ENCODE peak calls at places on chromosome 18, in nine cellular contexts. O is spleen, D is HCT116, L is breast epithelium, V is stomach, P is endothelial cell of umbilical vein, U is prostate gland, S is GM12892, Y is K562. C is an unnamed sample.

GRCh38 chr18:3873698-3874495 is 423.9 kb downstream of the TGIF1 start:
- DNase-seq in S (no peak), L (no peak), Y (no peak), P (no peak), D (no peak), O (no peak), V (no peak), U (no peak), C (no peak)

GRCh38 chr18:44638141-44638540 is 42.5 kb upstream of the SETBP1 start:
- DNase-seq in D (no peak), V (no peak), Y (no peak), O (no peak), U (no peak), P (no peak), S (no peak), L (no peak), C (no peak)

GRCh38 chr18:3816601-3817363 is 366.8 kb downstream of the TGIF1 start:
- DNase-seq in V (no peak), L (no peak), Y (no peak), P (peak), U (no peak), S (no peak), D (no peak), O (no peak), C (no peak)

GRCh38 chr18:49016648-49017539 is 66.1 kb upstream of the SMAD7 start:
- DNase-seq in Y (peak), L (peak), O (peak), D (peak), V (peak), U (no peak), P (peak), S (peak), C (peak)

GRCh38 chr18:13809025-13809384 is 14.9 kb upstream of the MC5R start:
- DNase-seq in O (no peak), S (no peak), U (no peak), L (no peak), Y (no peak), P (no peak), D (no peak), V (peak), C (no peak)

GRCh38 chr18:35604369-35604768 is 22.8 kb downstream of the GALNT1 start:
- DNase-seq in S (no peak), O (no peak), U (no peak), P (no peak), V (no peak), L (no peak), Y (no peak), D (no peak), C (no peak)

GRCh38 chr18:47931707-47932103 is 1.2 kb upstream of the SMAD2 start:
- DNase-seq in S (no peak), O (peak), D (no peak), Y (peak), L (peak), P (no peak), U (peak), V (peak), C (no peak)

GRCh38 chr18:52152036-52152435 is 188.0 kb upstream of the DCC start:
- DNase-seq in U (no peak), Y (no peak), V (no peak), D (no peak), P (no peak), L (no peak), S (no peak), O (no peak), C (no peak)

GRCh38 chr18:31679806-31680793 is 4.3 kb downstream of the B4GALT6 start:
- DNase-seq in V (no peak), L (no peak), U (no peak), S (no peak), Y (no peak), D (no peak), P (peak), O (no peak), C (no peak)

GRCh38 chr18:50401888-50402287 is 27.0 kb downstream of the SKA1 start:
- DNase-seq in P (no peak), L (no peak), Y (peak), S (no peak), O (no peak), V (peak), U (no peak), D (no peak), C (no peak)

GRCh38 chr18:55343396-55344073 is 244.5 kb downstream of the TCF4 start:
- DNase-seq in S (no peak), L (no peak), U (no peak), P (peak), O (no peak), V (no peak), D (no peak), Y (peak), C (no peak)

GRCh38 chr18:79410731-79411613 is 15.2 kb downstream of the NFATC1 start:
- DNase-seq in L (no peak), D (no peak), Y (no peak), O (peak), S (no peak), P (no peak), U (no peak), V (no peak), C (no peak)
- TF ChIP-seq POLR2AphosphoS5 in L (no peak), D (no peak), Y (no peak), O (no peak), S (no peak), P (no peak), U (no peak), V (no peak), C (no peak)

GRCh38 chr18:54224379-54225014 is at the start of gene MBD2:
- DNase-seq in L (peak), U (peak), V (peak), P (peak), Y (peak), S (peak), O (peak), D (peak), C (peak)
- TF ChIP-seq POLR2A in L (peak), U (peak), V (no peak), P (peak), Y (no peak), S (peak), O (peak), D (peak), C (no peak)

GRCh38 chr18:54112356-54112755 is 112.1 kb downstream of the MBD2 start:
- DNase-seq in V (no peak), Y (no peak), U (no peak), P (no peak), S (no peak), L (no peak), D (no peak), O (no peak), C (no peak)
- TF ChIP-seq POLR2AphosphoS5 in V (no peak), Y (no peak), U (no peak), P (no peak), S (no peak), L (no peak), D (no peak), O (no peak), C (no peak)

GRCh38 chr18:63155910-63156773 is 163.4 kb downstream of the BCL2 start:
- DNase-seq in P (no peak), U (no peak), O (no peak), Y (no peak), D (no peak), S (no peak), V (no peak), L (no peak), C (no peak)

GRCh38 chr18:63157293-63158011 is 162.1 kb downstream of the BCL2 start:
- DNase-seq in U (no peak), V (no peak), Y (no peak), S (no peak), O (no peak), L (no peak), D (no peak), P (no peak), C (no peak)

GRCh38 chr18:63152791-63153190 is 166.8 kb downstream of the BCL2 start:
- DNase-seq in V (no peak), S (no peak), P (no peak), Y (no peak), O (no peak), L (no peak), D (no peak), U (no peak), C (no peak)

GRCh38 chr18:63154350-63155152 is 165.0 kb downstream of the BCL2 start:
- DNase-seq in O (no peak), L (no peak), S (no peak), P (no peak), Y (no peak), U (no peak), D (no peak), V (no peak), C (no peak)

GRCh38 chr18:63155169-63155852 is 164.3 kb downstream of the BCL2 start:
- DNase-seq in U (peak), L (no peak), O (peak), Y (peak), V (peak), S (no peak), P (peak), D (peak), C (no peak)
- TF ChIP-seq POLR2A in U (no peak), L (no peak), O (no peak), Y (no peak), V (no peak), S (peak), P (no peak), D (no peak), C (peak)

GRCh38 chr18:23629444-23629946 is 33.2 kb downstream of the ANKRD29 start:
- DNase-seq in L (no peak), Y (no peak), U (no peak), O (no peak), V (peak), D (no peak), P (no peak), S (no peak), C (no peak)
- TF ChIP-seq POLR2AphosphoS5 in L (no peak), Y (no peak), U (no peak), O (no peak), V (no peak), D (no peak), P (no peak), S (no peak), C (no peak)

GRCh38 chr18:76822510-76823165 is at the start of gene ZNF236:
- DNase-seq in L (peak), Y (peak), D (no peak), V (peak), O (peak), S (peak), U (peak), P (peak), C (peak)
- TF ChIP-seq POLR2A in L (no peak), Y (no peak), D (peak), V (no peak), O (peak), S (peak), U (peak), P (peak), C (no peak)

GRCh38 chr18:57768557-57769326 is 34.4 kb downstream of the ATP8B1 start:
- DNase-seq in U (no peak), Y (no peak), P (peak), D (no peak), S (no peak), L (no peak), V (no peak), O (no peak), C (no peak)
- TF ChIP-seq POLR2AphosphoS5 in U (peak), Y (no peak), P (no peak), D (no peak), S (no peak), L (no peak), V (no peak), O (no peak), C (no peak)

DNA sequence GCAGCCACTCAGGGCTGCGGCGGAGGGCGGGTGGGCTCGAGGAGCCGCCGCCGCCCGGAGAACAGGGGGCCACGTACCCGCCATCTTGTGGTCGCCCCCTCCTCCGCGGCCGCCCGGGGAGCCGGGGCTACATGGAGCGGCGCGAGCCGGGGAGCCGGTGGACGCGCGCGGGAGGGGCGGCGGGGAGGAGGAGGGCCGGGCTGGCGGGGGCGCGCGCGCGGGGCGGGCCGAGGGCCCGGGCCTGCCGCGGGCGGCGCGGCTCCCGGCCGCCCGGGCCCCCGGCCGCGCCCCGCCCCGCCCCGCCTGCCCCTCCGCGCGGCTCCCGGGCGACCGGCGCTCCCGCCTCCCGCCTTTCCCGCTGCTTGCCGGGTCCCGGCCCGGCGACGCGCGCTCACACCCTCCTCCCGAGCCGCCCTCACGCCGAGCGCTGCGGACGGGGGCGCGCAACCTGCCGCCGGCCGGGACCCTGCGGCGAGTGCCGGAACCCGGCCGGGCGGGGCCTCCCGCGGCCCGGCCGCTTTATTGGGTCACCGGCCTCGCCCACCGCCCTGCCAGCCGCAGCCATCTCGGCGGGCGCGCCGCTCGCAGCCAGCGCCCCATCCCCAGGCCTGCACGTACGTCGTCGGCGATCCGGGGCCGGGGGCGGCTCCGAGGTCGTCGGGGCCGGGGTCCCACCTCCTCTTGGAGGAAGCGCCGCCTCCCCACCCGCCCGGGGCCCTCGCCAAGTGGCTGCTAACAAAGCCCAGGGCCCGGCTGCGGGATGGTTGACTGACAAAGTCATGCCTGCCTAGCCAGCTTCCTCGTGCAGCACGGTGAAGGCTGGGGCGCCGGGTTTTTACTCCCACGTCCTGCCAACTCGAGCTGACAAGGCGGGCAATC is at the start of gene PPP4R1:
- DNase-seq in V (peak), S (peak), Y (peak), U (peak), L (peak), O (peak), D (no peak), P (peak), C (peak)
- TF ChIP-seq POLR2A in V (no peak), S (peak), Y (no peak), U (peak), L (no peak), O (no peak), D (peak), P (peak), C (no peak)

GRCh38 chr18:28041366-28041765 is 135.6 kb downstream of the CDH2 start:
- DNase-seq in O (no peak), Y (no peak), S (no peak), P (no peak), D (no peak), U (no peak), V (no peak), L (no peak), C (no peak)

GRCh38 chr18:28036481-28036880 is 140.4 kb downstream of the CDH2 start:
- DNase-seq in Y (no peak), O (no peak), U (no peak), P (no peak), V (no peak), L (no peak), D (no peak), S (no peak), C (no peak)

GRCh38 chr18:28040720-28041119 is 136.2 kb downstream of the CDH2 start:
- DNase-seq in S (no peak), U (no peak), D (no peak), O (no peak), L (no peak), V (no peak), P (no peak), Y (no peak), C (no peak)

GRCh38 chr18:28040216-28040615 is 136.7 kb downstream of the CDH2 start:
- DNase-seq in U (no peak), V (no peak), O (no peak), Y (no peak), S (no peak), D (no peak), P (no peak), L (no peak), C (no peak)

GRCh38 chr18:28039078-28039477 is 137.9 kb downstream of the CDH2 start:
- DNase-seq in L (no peak), O (no peak), V (no peak), Y (no peak), D (no peak), U (no peak), P (peak), S (no peak), C (no peak)
- TF ChIP-seq POLR2AphosphoS5 in L (no peak), O (no peak), V (no peak), Y (no peak), D (no peak), U (no peak), P (peak), S (no peak), C (no peak)